ENCODE peak calls at places on chromosomes 12 and 14, in seven cellular contexts. B, D, L, C, M, A and W are unnamed samples.

GRCh38 chr12:71425568-71425967 is 14.0 kb upstream of the LGR5 start:
- DNase-seq in L (no peak), D (no peak), C (no peak), B (no peak), M (no peak), A (no peak), W (no peak)

GRCh38 chr12:13039557-13039956 is 4.6 kb upstream of the FAM234B start:
- DNase-seq in L (no peak), A (no peak), B (no peak), C (no peak), M (no peak), D (no peak), W (no peak)

GRCh38 chr12:31019106-31019505 is 54.6 kb upstream of the DDX11 start:
- DNase-seq in D (no peak), L (no peak), A (no peak), B (no peak), C (no peak), M (no peak), W (no peak)

GRCh38 chr14:68627050-68627867 is 165.6 kb downstream of the ZFP36L1 start:
- DNase-seq in L (no peak), B (no peak), A (no peak), D (no peak), M (no peak), C (peak), W (no peak)

GRCh38 chr14:101812071-101812470 is 50.6 kb downstream of the PPP2R5C start:
- DNase-seq in B (no peak), D (no peak), M (no peak), L (no peak), A (no peak), C (no peak), W (no peak)

GRCh38 chr14:78143489-78144145 is 26.6 kb upstream of the NRXN3 start:
- DNase-seq in B (peak), L (no peak), M (peak), D (no peak), C (peak), A (peak), W (peak)

GRCh38 chr12:78034025-78034424 is 203.3 kb downstream of the NAV3 start:
- DNase-seq in M (peak), D (no peak), L (peak), A (no peak), B (peak), C (no peak), W (no peak)

GRCh38 chr14:72810201-72810600 is 83.7 kb downstream of the DPF3 start:
- DNase-seq in C (no peak), B (no peak), A (no peak), M (no peak), L (no peak), D (no peak), W (peak)

GRCh38 chr14:65321370-65321875 is 91.1 kb upstream of the FUT8 start:
- DNase-seq in L (no peak), D (no peak), A (no peak), C (no peak), M (no peak), B (no peak), W (peak)

GRCh38 chr12:6383572-6384498 is at the start of gene LTBR:
- DNase-seq in D (peak), C (peak), M (peak), B (peak), L (peak), A (peak), W (peak)

GRCh38 chr14:100622234-100622633 is 35.0 kb upstream of the BEGAIN start:
- DNase-seq in B (no peak), A (no peak), M (no peak), D (no peak), C (no peak), L (no peak), W (peak)

GRCh38 chr12:101298426-101298825 is 18.5 kb downstream of the UTP20 start:
- DNase-seq in D (no peak), A (no peak), L (peak), B (peak), C (peak), M (peak), W (peak)

GRCh38 chr12:68959457-68960161 is 26.6 kb upstream of the CPM start:
- DNase-seq in C (no peak), M (no peak), A (no peak), L (no peak), B (no peak), D (no peak), W (no peak)

GRCh38 chr12:9364224-9365176 is 156.3 kb upstream of the PZP start:
- DNase-seq in A (no peak), D (no peak), B (peak), M (peak), L (peak), C (peak), W (peak)

GRCh38 chr12:51678086-51678724 is 87.2 kb downstream of the SCN8A start:
- DNase-seq in C (peak), L (peak), D (no peak), B (peak), M (peak), A (peak), W (peak)

GRCh38 chr12:111434680-111435338 is 29.1 kb downstream of the SH2B3 start:
- DNase-seq in D (peak), L (peak), A (no peak), M (peak), B (peak), C (peak), W (no peak)

GRCh38 chr14:100131181-100131580 is 28.3 kb downstream of the DEGS2 start:
- DNase-seq in L (no peak), M (no peak), D (no peak), C (no peak), B (no peak), A (no peak), W (no peak)

GRCh38 chr12:52010152-52010622 is 3.4 kb downstream of the TAMALIN start:
- DNase-seq in M (peak), A (peak), B (peak), L (peak), C (peak), D (peak), W (no peak)

GRCh38 chr12:94504386-94504785 is 44.7 kb upstream of the CEP83 start:
- DNase-seq in A (no peak), M (peak), L (no peak), C (no peak), D (no peak), B (no peak), W (no peak)

GRCh38 chr12:9721394-9722092 is 11.4 kb downstream of the CLECL1 start:
- DNase-seq in M (peak), B (peak), C (no peak), A (no peak), L (peak), D (no peak), W (peak)

GRCh38 chr14:68665116-68665515 is 127.8 kb downstream of the ZFP36L1 start:
- DNase-seq in C (peak), L (peak), M (no peak), A (no peak), B (peak), D (no peak), W (no peak)

GRCh38 chr12:123384994-123385376 is 1.1 kb downstream of the KMT5A start:
- DNase-seq in L (peak), D (no peak), M (peak), B (peak), C (peak), A (no peak), W (peak)

GRCh38 chr12:7959278-7960063 is 23.5 kb upstream of the SLC2A3 start:
- DNase-seq in D (no peak), B (peak), A (peak), C (peak), L (no peak), M (peak), W (peak)

GRCh38 chr14:74400328-74400727 is 25.7 kb downstream of the SYNDIG1L start:
- DNase-seq in M (peak), D (no peak), C (no peak), L (peak), B (no peak), A (peak), W (no peak)

GRCh38 chr12:79891506-79892162 is 43.3 kb downstream of the PPP1R12A start:
- DNase-seq in M (no peak), L (no peak), A (no peak), B (peak), D (no peak), C (no peak), W (peak)

GRCh38 chr12:33876618-33877017 is 145.7 kb upstream of the ALG10 start:
- DNase-seq in L (no peak), M (no peak), A (no peak), C (no peak), B (no peak), D (no peak), W (peak)
- TF ChIP-seq CTCF in L (no peak), M (no peak), A (peak), C (no peak), B (no peak), D (no peak), W (no peak)

GRCh38 chr12:116599285-116600122 is 40.3 kb downstream of the MAP1LC3B2 start:
- DNase-seq in C (peak), M (peak), D (peak), A (peak), B (peak), L (peak), W (peak)

GRCh38 chr12:116600959-116601358 is 41.8 kb downstream of the MAP1LC3B2 start:
- DNase-seq in D (no peak), L (no peak), M (no peak), B (no peak), C (no peak), A (no peak), W (no peak)

GRCh38 chr12:116601524-116601923 is 42.3 kb downstream of the MAP1LC3B2 start:
- DNase-seq in D (no peak), M (peak), B (peak), L (peak), A (peak), C (no peak), W (peak)

GRCh38 chr12:116597886-116598285 is 38.7 kb downstream of the MAP1LC3B2 start:
- DNase-seq in L (no peak), C (no peak), A (no peak), B (no peak), M (no peak), D (no peak), W (no peak)

DNA sequence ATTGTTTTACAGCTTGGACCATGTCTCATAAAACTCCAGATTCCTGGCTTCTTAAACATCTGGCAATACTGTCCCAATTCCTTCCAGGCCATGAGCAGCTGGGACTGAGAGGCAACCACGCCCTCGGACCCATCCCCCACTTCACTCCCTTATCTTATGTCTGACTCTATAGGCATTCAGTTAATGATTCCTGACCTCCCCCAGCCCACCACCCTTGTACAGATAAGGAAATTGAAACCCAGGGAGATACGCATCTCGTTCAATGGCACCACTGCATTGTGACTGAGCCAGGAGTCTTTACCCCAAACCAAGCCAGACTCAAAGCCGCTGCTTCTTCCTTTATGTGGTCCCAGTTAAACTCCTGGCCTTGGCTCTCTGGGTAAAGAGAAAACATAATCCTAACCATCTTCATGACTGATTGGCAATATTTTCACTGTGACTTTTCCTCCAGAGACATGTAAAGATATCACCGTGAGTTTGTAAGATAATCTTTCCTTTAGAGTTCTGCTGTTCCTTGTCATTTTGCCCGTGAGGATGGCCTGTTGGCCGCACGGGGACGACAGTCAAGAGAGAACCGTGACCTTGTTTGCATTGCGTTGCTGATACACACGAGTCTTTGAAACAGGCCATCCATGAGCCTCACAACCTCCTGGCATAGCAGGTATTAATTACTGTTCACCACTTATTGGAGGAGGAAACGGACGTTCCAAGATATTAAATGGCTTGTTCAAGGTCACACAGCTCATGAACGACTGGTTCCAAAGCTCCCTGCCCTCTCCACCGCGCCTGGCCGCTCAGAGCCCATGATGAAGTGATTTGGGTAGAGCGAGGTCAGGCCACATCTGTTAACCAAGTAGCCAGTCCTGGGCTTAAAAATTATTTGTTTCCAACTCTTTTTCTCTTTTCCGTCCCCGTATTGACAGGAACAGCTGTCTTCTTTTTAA is 39.4 kb downstream of the MAP1LC3B2 start:
- DNase-seq in L (peak), A (peak), D (peak), B (peak), M (no peak), C (no peak), W (no peak)
- H3K4me3 ChIP-seq in L (peak), A (no peak), D (peak), B (peak), M (peak), C (peak), W (no peak)

DNA sequence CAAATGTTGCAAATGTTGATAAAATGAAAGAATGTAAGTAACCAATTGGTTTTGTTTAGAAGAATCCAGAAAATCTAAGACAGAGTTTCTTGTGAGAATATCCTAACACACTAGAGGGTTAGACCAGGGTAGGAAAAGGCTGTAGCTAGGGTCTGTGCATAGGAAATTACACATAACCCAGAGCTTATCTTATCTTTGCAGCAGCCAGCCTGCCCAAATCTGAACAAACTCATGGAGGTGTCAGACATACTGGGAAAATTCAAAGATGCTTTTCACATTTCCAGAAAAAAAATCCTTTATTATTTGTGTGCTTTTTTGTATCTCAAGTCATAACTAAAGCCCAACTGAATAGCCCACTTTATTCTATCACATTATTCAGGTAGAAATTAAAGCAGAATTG is 169.8 kb upstream of the RASSF8 start:
- DNase-seq in D (no peak), L (no peak), M (no peak), C (no peak), A (peak), B (no peak), W (no peak)
- TF ChIP-seq CTCF in D (no peak), L (no peak), M (no peak), C (no peak), A (no peak), B (no peak), W (no peak)

DNA sequence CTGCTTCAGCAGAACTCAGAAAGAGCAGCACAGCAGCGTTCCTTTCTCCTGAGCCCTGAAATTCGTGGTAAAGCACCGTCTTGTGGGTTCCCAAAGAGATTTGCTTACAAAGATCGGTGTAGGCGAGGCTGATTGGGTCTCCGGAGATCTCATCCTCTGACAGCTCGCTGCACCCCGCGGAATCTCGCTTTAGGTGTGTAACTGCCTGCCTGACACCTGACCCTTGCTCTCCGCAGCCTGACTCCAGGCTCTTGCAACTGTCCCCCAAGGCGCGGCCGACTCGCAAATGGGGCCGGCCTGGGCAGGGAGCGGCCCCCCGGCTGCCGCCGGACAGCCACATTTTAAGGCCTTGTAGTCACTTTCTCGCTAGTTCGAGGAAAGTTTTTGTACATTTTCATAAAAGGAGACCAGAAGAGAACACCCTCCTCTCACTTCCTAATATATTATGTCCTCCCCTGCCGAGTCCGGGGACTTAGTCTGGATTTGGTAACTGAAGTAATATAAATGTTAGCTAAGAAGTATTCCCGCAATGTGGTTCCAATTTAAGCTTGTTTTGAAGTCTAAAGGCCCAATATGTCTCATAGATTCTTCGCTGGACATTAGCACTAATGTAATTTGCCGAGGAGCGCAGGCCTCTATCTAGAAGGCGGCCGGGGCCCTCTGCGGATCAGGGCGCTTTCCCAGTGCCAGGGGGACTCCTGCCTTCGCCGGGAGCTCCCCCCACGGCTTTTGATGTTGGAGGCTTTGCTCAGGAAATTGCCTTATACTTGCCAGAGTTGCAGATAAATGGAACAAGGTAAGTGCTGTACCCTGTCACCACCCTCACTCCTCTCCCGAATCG is 177.3 kb upstream of the CDKN3 start:
- DNase-seq in B (peak), C (no peak), L (no peak), M (no peak), A (no peak), D (no peak), W (no peak)
- H3K4me3 ChIP-seq in B (no peak), C (no peak), L (peak), M (peak), A (no peak), D (peak), W (no peak)